ENCODE peak calls at places on chromosome 15, in nine cellular contexts. One of them, this sample, is unnamed.

GRCh38 chr15:93173369-93173768 is 84.4 kb upstream of the RGMA start:
- DNase-seq in SJSA1: peak; percentile 71
- DNase-seq in substantia nigra: no peak
- DNase-seq in foreskin fibroblast: no peak
- DNase-seq in NAMALWA: no peak
- DNase-seq in H9: no peak
- DNase-seq in NCI-H2029: no peak
- DNase-seq in germinal center: no peak
- DNase-seq in progenitor cell of endocrine pancreas: no peak
- DNase-seq in this sample: peak; percentile 29

GRCh38 chr15:86759766-86760165 is 680.1 kb downstream of the AGBL1 start:
- DNase-seq in SJSA1: no peak
- DNase-seq in substantia nigra: no peak
- DNase-seq in foreskin fibroblast: no peak
- DNase-seq in NAMALWA: no peak
- DNase-seq in H9: no peak
- DNase-seq in NCI-H2029: no peak
- DNase-seq in germinal center: no peak
- DNase-seq in progenitor cell of endocrine pancreas: no peak
- DNase-seq in this sample: no peak

GRCh38 chr15:23516866-23517265 is 48.6 kb upstream of the MKRN3 start:
- DNase-seq in SJSA1: no peak
- DNase-seq in substantia nigra: no peak
- DNase-seq in foreskin fibroblast: no peak
- DNase-seq in NAMALWA: no peak
- DNase-seq in H9: no peak
- DNase-seq in NCI-H2029: no peak
- DNase-seq in germinal center: no peak
- DNase-seq in progenitor cell of endocrine pancreas: no peak
- DNase-seq in this sample: no peak

GRCh38 chr15:77836116-77836798 is 203.5 kb upstream of the LINGO1 start:
- DNase-seq in SJSA1: no peak
- DNase-seq in substantia nigra: no peak
- DNase-seq in foreskin fibroblast: peak; percentile 33
- DNase-seq in NAMALWA: peak; percentile 81
- DNase-seq in H9: peak; percentile 69
- DNase-seq in NCI-H2029: no peak
- DNase-seq in germinal center: peak; percentile 90
- DNase-seq in progenitor cell of endocrine pancreas: no peak
- DNase-seq in this sample: no peak

GRCh38 chr15:36008719-36009118 is 462.8 kb upstream of the DPH6 start:
- DNase-seq in SJSA1: no peak
- DNase-seq in substantia nigra: no peak
- DNase-seq in foreskin fibroblast: no peak
- DNase-seq in NAMALWA: no peak
- DNase-seq in H9: no peak
- DNase-seq in NCI-H2029: no peak
- DNase-seq in germinal center: no peak
- DNase-seq in progenitor cell of endocrine pancreas: no peak
- DNase-seq in this sample: no peak

GRCh38 chr15:64947211-64947610 is 35.5 kb downstream of the ANKDD1A start:
- DNase-seq in SJSA1: no peak
- DNase-seq in substantia nigra: no peak
- DNase-seq in foreskin fibroblast: no peak
- DNase-seq in NAMALWA: no peak
- DNase-seq in H9: no peak
- DNase-seq in NCI-H2029: no peak
- DNase-seq in germinal center: no peak
- DNase-seq in progenitor cell of endocrine pancreas: no peak
- DNase-seq in this sample: no peak

GRCh38 chr15:31082771-31083393 is 18.6 kb downstream of the TRPM1 start:
- DNase-seq in SJSA1: no peak
- DNase-seq in substantia nigra: no peak
- DNase-seq in foreskin fibroblast: peak; percentile 64
- DNase-seq in NAMALWA: no peak
- DNase-seq in H9: no peak
- DNase-seq in NCI-H2029: peak; percentile 3
- DNase-seq in germinal center: no peak
- DNase-seq in progenitor cell of endocrine pancreas: no peak
- DNase-seq in this sample: no peak

GRCh38 chr15:70035719-70036077 is 62.0 kb downstream of the TLE3 start:
- DNase-seq in SJSA1: no peak
- DNase-seq in substantia nigra: peak; percentile 21
- DNase-seq in foreskin fibroblast: no peak
- DNase-seq in NAMALWA: peak; percentile 74
- DNase-seq in H9: no peak
- DNase-seq in NCI-H2029: no peak
- DNase-seq in germinal center: peak; percentile 84
- DNase-seq in progenitor cell of endocrine pancreas: no peak
- DNase-seq in this sample: no peak

GRCh38 chr15:68383161-68384074 is 48.5 kb downstream of the ITGA11 start:
- DNase-seq in SJSA1: no peak
- DNase-seq in substantia nigra: peak; percentile 12
- DNase-seq in foreskin fibroblast: peak; percentile 58
- DNase-seq in NAMALWA: peak; percentile 89
- DNase-seq in H9: peak; percentile 27
- DNase-seq in NCI-H2029: peak; percentile 19
- DNase-seq in germinal center: peak; percentile 70
- DNase-seq in progenitor cell of endocrine pancreas: no peak
- DNase-seq in this sample: no peak

GRCh38 chr15:73948982-73949381 is 22.7 kb downstream of the LOXL1 start:
- DNase-seq in SJSA1: no peak
- DNase-seq in substantia nigra: no peak
- DNase-seq in foreskin fibroblast: no peak
- DNase-seq in NAMALWA: no peak
- DNase-seq in H9: no peak
- DNase-seq in NCI-H2029: no peak
- DNase-seq in germinal center: no peak
- DNase-seq in progenitor cell of endocrine pancreas: no peak
- DNase-seq in this sample: no peak

GRCh38 chr15:99717129-99718024 is 15.9 kb downstream of the LYSMD4 start:
- DNase-seq in SJSA1: no peak
- DNase-seq in substantia nigra: no peak
- DNase-seq in foreskin fibroblast: peak; percentile 22
- DNase-seq in NAMALWA: no peak
- DNase-seq in H9: no peak
- DNase-seq in NCI-H2029: no peak
- DNase-seq in germinal center: no peak
- DNase-seq in progenitor cell of endocrine pancreas: no peak
- DNase-seq in this sample: no peak

GRCh38 chr15:99117111-99117510 is 12.2 kb downstream of the SYNM start:
- DNase-seq in SJSA1: no peak
- DNase-seq in substantia nigra: no peak
- DNase-seq in foreskin fibroblast: no peak
- DNase-seq in NAMALWA: no peak
- DNase-seq in H9: no peak
- DNase-seq in NCI-H2029: no peak
- DNase-seq in germinal center: no peak
- DNase-seq in progenitor cell of endocrine pancreas: no peak
- DNase-seq in this sample: no peak

GRCh38 chr15:85000937-85001336 is 19.3 kb downstream of the PDE8A start:
- DNase-seq in SJSA1: no peak
- DNase-seq in substantia nigra: no peak
- DNase-seq in foreskin fibroblast: no peak
- DNase-seq in NAMALWA: no peak
- DNase-seq in H9: no peak
- DNase-seq in NCI-H2029: no peak
- DNase-seq in germinal center: no peak
- DNase-seq in progenitor cell of endocrine pancreas: no peak
- DNase-seq in this sample: no peak

GRCh38 chr15:91965501-91966180 is 112.1 kb downstream of the SLCO3A1 start:
- DNase-seq in SJSA1: peak; percentile 28
- DNase-seq in substantia nigra: peak; percentile 27
- DNase-seq in foreskin fibroblast: peak; percentile 83
- DNase-seq in NAMALWA: no peak
- DNase-seq in H9: no peak
- DNase-seq in NCI-H2029: peak; percentile 58
- DNase-seq in germinal center: no peak
- DNase-seq in progenitor cell of endocrine pancreas: no peak
- DNase-seq in this sample: peak; percentile 73

GRCh38 chr15:77886805-77887448 is 190.6 kb downstream of the TBC1D2B start:
- DNase-seq in SJSA1: no peak
- DNase-seq in substantia nigra: no peak
- DNase-seq in foreskin fibroblast: no peak
- DNase-seq in NAMALWA: no peak
- DNase-seq in H9: no peak
- DNase-seq in NCI-H2029: no peak
- DNase-seq in germinal center: no peak
- DNase-seq in progenitor cell of endocrine pancreas: no peak
- DNase-seq in this sample: no peak

GRCh38 chr15:59199775-59200465 is 6.7 kb upstream of the LDHAL6B start:
- DNase-seq in SJSA1: peak; percentile 75
- DNase-seq in substantia nigra: no peak
- DNase-seq in foreskin fibroblast: peak; percentile 78
- DNase-seq in NAMALWA: no peak
- DNase-seq in H9: no peak
- DNase-seq in NCI-H2029: no peak
- DNase-seq in germinal center: no peak
- DNase-seq in progenitor cell of endocrine pancreas: no peak
- DNase-seq in this sample: peak; percentile 83

GRCh38 chr15:100781061-100781960 is 98.3 kb upstream of the ALDH1A3 start:
- DNase-seq in SJSA1: no peak
- DNase-seq in substantia nigra: no peak
- DNase-seq in foreskin fibroblast: no peak
- DNase-seq in NAMALWA: no peak
- DNase-seq in H9: no peak
- DNase-seq in NCI-H2029: no peak
- DNase-seq in germinal center: no peak
- DNase-seq in progenitor cell of endocrine pancreas: peak; percentile 5
- DNase-seq in this sample: no peak

GRCh38 chr15:99963096-99963825 is 230.0 kb upstream of the LYSMD4 start:
- DNase-seq in SJSA1: no peak
- DNase-seq in substantia nigra: no peak
- DNase-seq in foreskin fibroblast: peak; percentile 12
- DNase-seq in NAMALWA: no peak
- DNase-seq in H9: no peak
- DNase-seq in NCI-H2029: no peak
- DNase-seq in germinal center: no peak
- DNase-seq in progenitor cell of endocrine pancreas: peak; percentile 3
- DNase-seq in this sample: peak; percentile 40

GRCh38 chr15:36161781-36162212 is 417.6 kb upstream of the CDIN1 start:
- DNase-seq in SJSA1: no peak
- DNase-seq in substantia nigra: peak; percentile 55
- DNase-seq in foreskin fibroblast: peak; percentile 75
- DNase-seq in NAMALWA: no peak
- DNase-seq in H9: peak; percentile 27
- DNase-seq in NCI-H2029: no peak
- DNase-seq in germinal center: no peak
- DNase-seq in progenitor cell of endocrine pancreas: no peak
- DNase-seq in this sample: peak; percentile 57

GRCh38 chr15:28103402-28103801 is 4.3 kb upstream of the OCA2 start:
- DNase-seq in SJSA1: no peak
- DNase-seq in substantia nigra: no peak
- DNase-seq in foreskin fibroblast: no peak
- DNase-seq in NAMALWA: no peak
- DNase-seq in H9: peak; percentile 8
- DNase-seq in NCI-H2029: no peak
- DNase-seq in germinal center: no peak
- DNase-seq in progenitor cell of endocrine pancreas: no peak
- DNase-seq in this sample: no peak

GRCh38 chr15:95247068-95247984 is 1016.0 kb downstream of the MCTP2 start:
- DNase-seq in SJSA1: peak; percentile 91
- DNase-seq in substantia nigra: no peak
- DNase-seq in foreskin fibroblast: peak; percentile 96
- DNase-seq in NAMALWA: no peak
- DNase-seq in H9: no peak
- DNase-seq in NCI-H2029: no peak
- DNase-seq in germinal center: no peak
- DNase-seq in progenitor cell of endocrine pancreas: no peak
- DNase-seq in this sample: peak; percentile 88

GRCh38 chr15:38895326-38896282 is 331.0 kb upstream of the RASGRP1 start:
- DNase-seq in SJSA1: peak; percentile 75
- DNase-seq in substantia nigra: no peak
- DNase-seq in foreskin fibroblast: peak; percentile 88
- DNase-seq in NAMALWA: no peak
- DNase-seq in H9: no peak
- DNase-seq in NCI-H2029: no peak
- DNase-seq in germinal center: no peak
- DNase-seq in progenitor cell of endocrine pancreas: no peak
- DNase-seq in this sample: no peak

GRCh38 chr15:49927462-49927861 is 191.6 kb downstream of the ATP8B4 start:
- DNase-seq in SJSA1: no peak
- DNase-seq in substantia nigra: no peak
- DNase-seq in foreskin fibroblast: peak; percentile 75
- DNase-seq in NAMALWA: no peak
- DNase-seq in H9: no peak
- DNase-seq in NCI-H2029: no peak
- DNase-seq in germinal center: no peak
- DNase-seq in progenitor cell of endocrine pancreas: no peak
- DNase-seq in this sample: no peak

GRCh38 chr15:76206325-76206976 is 104.8 kb downstream of the ETFA start:
- DNase-seq in SJSA1: no peak
- DNase-seq in substantia nigra: peak; percentile 87
- DNase-seq in foreskin fibroblast: peak; percentile 52
- DNase-seq in NAMALWA: no peak
- DNase-seq in H9: no peak
- DNase-seq in NCI-H2029: peak; percentile 88
- DNase-seq in germinal center: no peak
- DNase-seq in progenitor cell of endocrine pancreas: no peak
- DNase-seq in this sample: no peak

GRCh38 chr15:75750261-75751050 is 37.8 kb upstream of the CSPG4 start:
- DNase-seq in SJSA1: no peak
- DNase-seq in substantia nigra: no peak
- DNase-seq in foreskin fibroblast: no peak
- DNase-seq in NAMALWA: no peak
- DNase-seq in H9: no peak
- DNase-seq in NCI-H2029: no peak
- DNase-seq in germinal center: no peak
- DNase-seq in progenitor cell of endocrine pancreas: no peak
- DNase-seq in this sample: no peak

GRCh38 chr15:48541659-48542334 is 103.7 kb downstream of the FBN1 start:
- DNase-seq in SJSA1: peak; percentile 77
- DNase-seq in substantia nigra: no peak
- DNase-seq in foreskin fibroblast: peak; percentile 93
- DNase-seq in NAMALWA: no peak
- DNase-seq in H9: no peak
- DNase-seq in NCI-H2029: no peak
- DNase-seq in germinal center: no peak
- DNase-seq in progenitor cell of endocrine pancreas: no peak
- DNase-seq in this sample: peak; percentile 9

GRCh38 chr15:57133127-57133968 is 214.9 kb downstream of the TCF12 start:
- DNase-seq in SJSA1: peak; percentile 52
- DNase-seq in substantia nigra: peak; percentile 39
- DNase-seq in foreskin fibroblast: peak; percentile 33
- DNase-seq in NAMALWA: peak; percentile 35
- DNase-seq in H9: no peak
- DNase-seq in NCI-H2029: no peak
- DNase-seq in germinal center: no peak
- DNase-seq in progenitor cell of endocrine pancreas: peak; percentile 51
- DNase-seq in this sample: no peak

GRCh38 chr15:60343221-60343970 is 54.4 kb downstream of the ANXA2 start:
- DNase-seq in SJSA1: no peak
- DNase-seq in substantia nigra: no peak
- DNase-seq in foreskin fibroblast: peak; percentile 69
- DNase-seq in NAMALWA: no peak
- DNase-seq in H9: no peak
- DNase-seq in NCI-H2029: no peak
- DNase-seq in germinal center: no peak
- DNase-seq in progenitor cell of endocrine pancreas: no peak
- DNase-seq in this sample: no peak

GRCh38 chr15:70795311-70795665 is 31.9 kb upstream of the UACA start:
- DNase-seq in SJSA1: peak; percentile 92
- DNase-seq in substantia nigra: no peak
- DNase-seq in foreskin fibroblast: peak; percentile 92
- DNase-seq in NAMALWA: no peak
- DNase-seq in H9: no peak
- DNase-seq in NCI-H2029: no peak
- DNase-seq in germinal center: no peak
- DNase-seq in progenitor cell of endocrine pancreas: no peak
- DNase-seq in this sample: peak; percentile 85

GRCh38 chr15:74821091-74821789 is 5.2 kb upstream of the CPLX3 start:
- DNase-seq in SJSA1: no peak
- DNase-seq in substantia nigra: no peak
- DNase-seq in foreskin fibroblast: peak; percentile 32
- DNase-seq in NAMALWA: peak; percentile 96
- DNase-seq in H9: peak; percentile 63
- DNase-seq in NCI-H2029: no peak
- DNase-seq in germinal center: peak; percentile 90
- DNase-seq in progenitor cell of endocrine pancreas: no peak
- DNase-seq in this sample: no peak

GRCh38 chr15:45095661-45096060 is 18.3 kb downstream of the DUOX2 start:
- DNase-seq in SJSA1: no peak
- DNase-seq in substantia nigra: no peak
- DNase-seq in foreskin fibroblast: no peak
- DNase-seq in NAMALWA: no peak
- DNase-seq in H9: no peak
- DNase-seq in NCI-H2029: no peak
- DNase-seq in germinal center: no peak
- DNase-seq in progenitor cell of endocrine pancreas: no peak
- DNase-seq in this sample: no peak

This sample was measured in epithelial cell of proximal tubule.